ENCODE peak calls at places on chromosomes 12 and 14, in five cellular contexts. One of them, this sample, is unnamed.

GRCh38 chr12:75568387-75568786 is 57.0 kb upstream of the KRR1 start:
- DNase-seq in NCI-H1105: peak
- DNase-seq in choroid plexus epithelial cell: peak
- DNase-seq in stimulated activated CD4-positive, alpha-beta T cell treated with anti-CD3 and anti-CD28 coated beads, TNF-alpha, amount 100 ng/mL, for 4 hours: no peak
- DNase-seq in AG10803: no peak
- DNase-seq in this sample: peak

GRCh38 chr12:3685813-3686212 is 67.1 kb downstream of the CRACR2A start:
- DNase-seq in NCI-H1105: no peak
- DNase-seq in choroid plexus epithelial cell: no peak
- DNase-seq in stimulated activated CD4-positive, alpha-beta T cell treated with anti-CD3 and anti-CD28 coated beads, TNF-alpha, amount 100 ng/mL, for 4 hours: no peak
- DNase-seq in AG10803: no peak
- DNase-seq in this sample: no peak

GRCh38 chr12:11652351-11653040 is 3.0 kb downstream of the ETV6 start:
- DNase-seq in NCI-H1105: no peak
- DNase-seq in choroid plexus epithelial cell: peak
- DNase-seq in stimulated activated CD4-positive, alpha-beta T cell treated with anti-CD3 and anti-CD28 coated beads, TNF-alpha, amount 100 ng/mL, for 4 hours: no peak
- DNase-seq in AG10803: peak
- DNase-seq in this sample: no peak

GRCh38 chr14:100192250-100192671 is 32.8 kb upstream of the DEGS2 start:
- DNase-seq in NCI-H1105: no peak
- DNase-seq in choroid plexus epithelial cell: no peak
- DNase-seq in stimulated activated CD4-positive, alpha-beta T cell treated with anti-CD3 and anti-CD28 coated beads, TNF-alpha, amount 100 ng/mL, for 4 hours: no peak
- DNase-seq in AG10803: no peak
- DNase-seq in this sample: no peak

GRCh38 chr14:104108570-104109060 is 23.1 kb downstream of the ASPG start:
- DNase-seq in NCI-H1105: no peak
- DNase-seq in choroid plexus epithelial cell: no peak
- DNase-seq in stimulated activated CD4-positive, alpha-beta T cell treated with anti-CD3 and anti-CD28 coated beads, TNF-alpha, amount 100 ng/mL, for 4 hours: no peak
- DNase-seq in AG10803: no peak
- DNase-seq in this sample: no peak

GRCh38 chr12:47722136-47722834 is 3.0 kb downstream of the ENDOU start:
- DNase-seq in NCI-H1105: no peak
- DNase-seq in choroid plexus epithelial cell: no peak
- DNase-seq in stimulated activated CD4-positive, alpha-beta T cell treated with anti-CD3 and anti-CD28 coated beads, TNF-alpha, amount 100 ng/mL, for 4 hours: no peak
- DNase-seq in AG10803: no peak
- DNase-seq in this sample: no peak

GRCh38 chr12:127620956-127621355 is 646.0 kb upstream of the TMEM132C start:
- DNase-seq in NCI-H1105: peak
- DNase-seq in choroid plexus epithelial cell: no peak
- DNase-seq in stimulated activated CD4-positive, alpha-beta T cell treated with anti-CD3 and anti-CD28 coated beads, TNF-alpha, amount 100 ng/mL, for 4 hours: no peak
- DNase-seq in AG10803: no peak
- DNase-seq in this sample: no peak

GRCh38 chr14:106459971-106460730 is 933.8 kb downstream of the TMEM121 start:
- DNase-seq in NCI-H1105: no peak
- DNase-seq in choroid plexus epithelial cell: no peak
- DNase-seq in stimulated activated CD4-positive, alpha-beta T cell treated with anti-CD3 and anti-CD28 coated beads, TNF-alpha, amount 100 ng/mL, for 4 hours: peak
- DNase-seq in AG10803: no peak
- DNase-seq in this sample: no peak

GRCh38 chr14:69695664-69696527 is 71.0 kb upstream of the SRSF5 start:
- DNase-seq in NCI-H1105: peak
- DNase-seq in choroid plexus epithelial cell: peak
- DNase-seq in stimulated activated CD4-positive, alpha-beta T cell treated with anti-CD3 and anti-CD28 coated beads, TNF-alpha, amount 100 ng/mL, for 4 hours: no peak
- DNase-seq in AG10803: peak
- DNase-seq in this sample: peak

This sample was measured in NCI-H446.